ENCODE peak calls at places on chromosome 17, in nine cellular contexts. R is K562; M is stromal cell of bone marrow; F is A549; L is stimulated activated CD4-positive, alpha-beta T cell treated with anti-CD3 and anti-CD28 coated beads, Interleukin-12 subunit alpha, Interleukin-12 subunit beta, amount 100 ng/mL, for 48 hours; X is MV-4-11; D is SW 1271; Q is stimulated activated CD8-positive, alpha-beta memory T cell treated with anti-CD3 and anti-CD28 coated beads, Interleukin-4, amount 100 ng/mL, for 1 hour; B is cardiac fibroblast. E is an unnamed sample.

GRCh38 chr17:50631908-50632571 is 2.6 kb upstream of the ABCC3 start:
- DNase-seq in F (no peak), B (no peak), R (peak; percentile 23), Q (no peak), M (no peak), L (no peak), X (no peak), D (no peak), E (no peak)

GRCh38 chr17:4327638-4328037 is 38.8 kb downstream of the UBE2G1 start:
- DNase-seq in B (no peak), X (no peak), R (no peak), M (peak; percentile 76), D (peak; percentile 77), Q (no peak), F (peak; percentile 73), L (no peak), E (peak; percentile 43)

GRCh38 chr17:78133179-78133951 is 2.8 kb downstream of the TMC8 start:
- DNase-seq in R (no peak), F (no peak), L (no peak), D (no peak), B (no peak), Q (no peak), X (no peak), M (no peak), E (no peak)

GRCh38 chr17:17766351-17767095 is 70.3 kb downstream of the SREBF1 start:
- DNase-seq in Q (no peak), F (no peak), X (no peak), B (no peak), L (no peak), R (no peak), D (no peak), M (no peak), E (no peak)

GRCh38 chr17:49327835-49328784 is 33.9 kb downstream of the ZNF652 start:
- DNase-seq in F (no peak), Q (no peak), L (no peak), M (no peak), B (no peak), D (no peak), R (peak; percentile 32), X (peak; percentile 71), E (no peak)

GRCh38 chr17:45246861-45247428 is 14.9 kb downstream of the SPATA32 start:
- DNase-seq in F (peak; percentile 74), M (no peak), D (no peak), B (peak; percentile 35), Q (no peak), L (no peak), R (peak; percentile 43), X (peak; percentile 37), E (no peak)

GRCh38 chr17:12613566-12613965 is 52.1 kb upstream of the MYOCD start:
- DNase-seq in R (no peak), F (no peak), D (no peak), M (no peak), Q (no peak), X (no peak), L (no peak), B (peak; percentile 35), E (peak; percentile 37)

GRCh38 chr17:44159519-44160210 is 10.8 kb upstream of the ASB16 start:
- DNase-seq in D (no peak), R (peak; percentile 90), L (no peak), Q (no peak), M (no peak), B (peak; percentile 37), X (peak; percentile 70), F (no peak), E (no peak)

GRCh38 chr17:28911411-28912045 is 8.6 kb upstream of the DHRS13 start:
- DNase-seq in F (no peak), X (no peak), Q (no peak), B (no peak), M (no peak), L (no peak), D (no peak), R (no peak), E (no peak)

GRCh38 chr17:45768000-45768399 is 16.1 kb upstream of the CRHR1 start:
- DNase-seq in R (no peak), Q (no peak), D (no peak), X (no peak), B (no peak), L (no peak), M (no peak), F (no peak), E (no peak)

GRCh38 chr17:76153202-76153601 is 12.2 kb upstream of the FOXJ1 start:
- DNase-seq in R (no peak), D (no peak), X (no peak), F (no peak), M (no peak), L (no peak), Q (no peak), B (no peak), E (no peak)

GRCh38 chr17:15740570-15741120 is 8.6 kb downstream of the TBC1D26 start:
- DNase-seq in M (no peak), R (no peak), L (no peak), X (no peak), F (no peak), B (no peak), Q (no peak), D (no peak), E (no peak)

GRCh38 chr17:81003711-81004335 is 12.2 kb downstream of the CHMP6 start:
- DNase-seq in L (no peak), M (no peak), D (no peak), B (no peak), Q (no peak), X (peak; percentile 13), R (no peak), F (no peak), E (no peak)

E was measured in GM04503.